ENCODE peak calls at places on chromosome 6, in six cellular contexts. E is cardiac muscle cell, T is ovary, Y is osteoblast, Q is body of pancreas, V is GM23338. L is an unnamed sample.

GRCh38 chr6:137269347-137269746 is 50.2 kb upstream of the IFNGR1 start:
- DNase-seq in E (no peak), T (no peak), Y (no peak), Q (no peak), V (no peak), L (no peak)

GRCh38 chr6:93036835-93037234 is 382.5 kb downstream of the EPHA7 start:
- DNase-seq in E (peak), T (no peak), Y (no peak), Q (no peak), V (peak), L (no peak)

GRCh38 chr6:84522135-84522535 is 242.3 kb downstream of the TBX18 start:
- DNase-seq in E (peak), T (no peak), Y (peak), Q (no peak), V (no peak), L (peak)

GRCh38 chr6:150830409-150831165 is 34.9 kb upstream of the MTHFD1L start:
- DNase-seq in E (no peak), T (no peak), Y (peak), Q (no peak), V (no peak), L (no peak)

GRCh38 chr6:53793318-53793975 is 1.4 kb upstream of the LRRC1 start:
- DNase-seq in E (peak), T (peak), Y (peak), Q (peak), V (peak), L (no peak)

GRCh38 chr6:105428342-105428957 is 25.6 kb upstream of the PREP start:
- DNase-seq in E (peak), T (no peak), Y (no peak), Q (no peak), V (no peak), L (no peak)

GRCh38 chr6:17281497-17282481 is 628 bp downstream of the RBM24 start:
- DNase-seq in E (peak), T (peak), Y (no peak), Q (peak), V (peak), L (peak)

GRCh38 chr6:104187616-104188015 is 672.1 kb downstream of the HACE1 start:
- DNase-seq in E (no peak), T (no peak), Y (no peak), Q (no peak), V (peak), L (no peak)

GRCh38 chr6:73258721-73259120 is 4.3 kb downstream of the KHDC1 start:
- DNase-seq in E (no peak), T (no peak), Y (peak), Q (no peak), V (peak), L (no peak)

GRCh38 chr6:137661601-137662000 is 167.4 kb upstream of the OLIG3 start:
- DNase-seq in E (peak), T (no peak), Y (no peak), Q (no peak), V (peak), L (no peak)

GRCh38 chr6:138538390-138539031 is 39.2 kb upstream of the NHSL1 start:
- DNase-seq in E (peak), T (no peak), Y (no peak), Q (no peak), V (no peak), L (no peak)

GRCh38 chr6:43769526-43770416 is at the start of gene VEGFA:
- DNase-seq in E (peak), T (peak), Y (peak), Q (peak), V (peak), L (peak)

GRCh38 chr6:43768983-43769525 is 957 bp upstream of the VEGFA start:
- DNase-seq in E (peak), T (peak), Y (peak), Q (peak), V (no peak), L (peak)

GRCh38 chr6:43771210-43771857 is 1.3 kb downstream of the VEGFA start:
- DNase-seq in E (peak), T (peak), Y (peak), Q (peak), V (peak), L (peak)

GRCh38 chr6:43771858-43772570 is 2.0 kb downstream of the VEGFA start:
- DNase-seq in E (peak), T (no peak), Y (peak), Q (peak), V (peak), L (peak)

DNA sequence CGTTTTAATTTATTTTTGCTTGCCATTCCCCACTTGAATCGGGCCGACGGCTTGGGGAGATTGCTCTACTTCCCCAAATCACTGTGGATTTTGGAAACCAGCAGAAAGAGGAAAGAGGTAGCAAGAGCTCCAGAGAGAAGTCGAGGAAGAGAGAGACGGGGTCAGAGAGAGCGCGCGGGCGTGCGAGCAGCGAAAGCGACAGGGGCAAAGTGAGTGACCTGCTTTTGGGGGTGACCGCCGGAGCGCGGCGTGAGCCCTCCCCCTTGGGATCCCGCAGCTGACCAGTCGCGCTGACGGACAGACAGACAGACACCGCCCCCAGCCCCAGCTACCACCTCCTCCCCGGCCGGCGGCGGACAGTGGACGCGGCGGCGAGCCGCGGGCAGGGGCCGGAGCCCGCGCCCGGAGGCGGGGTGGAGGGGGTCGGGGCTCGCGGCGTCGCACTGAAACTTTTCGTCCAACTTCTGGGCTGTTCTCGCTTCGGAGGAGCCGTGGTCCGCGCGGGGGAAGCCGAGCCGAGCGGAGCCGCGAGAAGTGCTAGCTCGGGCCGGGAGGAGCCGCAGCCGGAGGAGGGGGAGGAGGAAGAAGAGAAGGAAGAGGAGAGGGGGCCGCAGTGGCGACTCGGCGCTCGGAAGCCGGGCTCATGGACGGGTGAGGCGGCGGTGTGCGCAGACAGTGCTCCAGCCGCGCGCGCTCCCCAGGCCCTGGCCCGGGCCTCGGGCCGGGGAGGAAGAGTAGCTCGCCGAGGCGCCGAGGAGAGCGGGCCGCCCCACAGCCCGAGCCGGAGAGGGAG is 602 bp downstream of the VEGFA start:
- DNase-seq in E (peak), T (peak), Y (peak), Q (peak), V (peak), L (peak)
- H3K27ac ChIP-seq in E (peak), T (peak), Y (peak), Q (peak), V (peak), L (peak)

DNA sequence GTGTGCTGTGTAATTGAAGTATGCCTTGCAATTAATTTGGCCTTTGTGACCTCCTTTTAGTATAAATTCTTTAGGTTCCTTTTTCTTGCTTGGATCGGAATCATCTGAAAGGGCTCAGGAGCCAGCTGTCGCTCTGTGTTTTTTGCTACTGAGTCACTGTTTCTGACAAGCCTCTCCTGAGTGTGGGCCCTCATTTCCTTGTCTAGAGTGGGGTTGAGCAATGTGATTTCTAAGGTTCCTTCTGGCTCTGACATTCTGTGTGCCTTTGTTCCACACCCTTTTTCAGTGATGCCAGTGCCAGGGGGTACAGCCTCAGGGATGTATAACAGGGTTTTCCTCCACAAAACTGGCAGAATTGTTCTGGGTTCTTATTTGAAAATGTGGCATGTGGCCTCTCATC is 26.5 kb downstream of the DAAM2 start:
- DNase-seq in E (no peak), T (no peak), Y (no peak), Q (no peak), V (no peak), L (peak)
- H3K27ac ChIP-seq in E (no peak), T (no peak), Y (peak), Q (no peak), V (no peak), L (peak)

DNA sequence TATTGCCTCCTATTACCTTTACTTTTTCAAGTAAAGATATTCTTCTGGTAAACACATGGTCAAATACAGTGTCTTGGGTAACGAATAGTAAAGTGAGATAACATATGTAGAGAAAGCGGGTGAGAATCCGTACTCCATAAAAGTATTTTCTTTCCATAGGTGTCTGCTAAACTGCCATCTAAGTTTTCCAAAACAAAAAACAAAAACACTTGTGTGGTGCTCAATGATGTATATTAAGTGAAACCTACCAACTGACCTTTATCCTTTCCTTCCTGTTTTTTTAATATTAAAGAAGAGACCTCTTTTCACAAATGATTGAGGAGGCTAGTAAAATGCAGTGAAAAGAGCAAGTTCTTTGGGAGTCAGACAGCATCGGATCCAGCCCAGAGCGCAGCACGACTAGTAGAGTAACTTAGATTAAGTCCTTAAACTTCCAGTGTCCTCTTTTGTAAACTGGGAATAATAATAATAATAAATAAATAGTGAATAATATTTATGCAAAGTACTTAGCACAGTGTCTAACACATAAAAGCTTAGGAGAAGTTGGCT is 437 bp upstream of the CDKAL1 start:
- DNase-seq in E (no peak), T (no peak), Y (no peak), Q (no peak), V (peak), L (no peak)
- H3K27ac ChIP-seq in E (peak), T (no peak), Y (peak), Q (peak), V (peak), L (peak)

GRCh38 chr6:155089746-155090145 is 94.6 kb downstream of the TIAM2 start:
- DNase-seq in E (no peak), T (no peak), Y (no peak), Q (no peak), V (no peak), L (no peak)

GRCh38 chr6:155084431-155085123 is 89.5 kb downstream of the TIAM2 start:
- DNase-seq in E (no peak), T (no peak), Y (no peak), Q (no peak), V (no peak), L (no peak)

GRCh38 chr6:155088856-155089255 is 93.7 kb downstream of the TIAM2 start:
- DNase-seq in E (no peak), T (no peak), Y (no peak), Q (no peak), V (no peak), L (no peak)

GRCh38 chr6:155090166-155090565 is 95.1 kb downstream of the TIAM2 start:
- DNase-seq in E (no peak), T (no peak), Y (no peak), Q (no peak), V (no peak), L (no peak)

GRCh38 chr6:155085582-155086253 is 90.6 kb downstream of the TIAM2 start:
- DNase-seq in E (no peak), T (no peak), Y (no peak), Q (peak), V (no peak), L (no peak)
- H3K27ac ChIP-seq in E (no peak), T (no peak), Y (no peak), Q (peak), V (no peak), L (no peak)

GRCh38 chr6:148987982-148988381 is 241.2 kb downstream of the UST start:
- DNase-seq in E (no peak), T (no peak), Y (no peak), Q (no peak), V (no peak), L (no peak)
- H3K27ac ChIP-seq in E (no peak), T (no peak), Y (no peak), Q (no peak), V (no peak), L (no peak)

GRCh38 chr6:106767271-106767670 is 137.9 kb downstream of the QRSL1 start:
- DNase-seq in E (no peak), T (no peak), Y (no peak), Q (no peak), V (no peak), L (no peak)
- H3K27ac ChIP-seq in E (no peak), T (no peak), Y (no peak), Q (peak), V (no peak), L (no peak)

GRCh38 chr6:158415666-158416065 is 103.4 kb downstream of the TULP4 start:
- DNase-seq in E (peak), T (no peak), Y (no peak), Q (no peak), V (no peak), L (no peak)
- H3K27ac ChIP-seq in E (no peak), T (no peak), Y (no peak), Q (no peak), V (no peak), L (no peak)

DNA sequence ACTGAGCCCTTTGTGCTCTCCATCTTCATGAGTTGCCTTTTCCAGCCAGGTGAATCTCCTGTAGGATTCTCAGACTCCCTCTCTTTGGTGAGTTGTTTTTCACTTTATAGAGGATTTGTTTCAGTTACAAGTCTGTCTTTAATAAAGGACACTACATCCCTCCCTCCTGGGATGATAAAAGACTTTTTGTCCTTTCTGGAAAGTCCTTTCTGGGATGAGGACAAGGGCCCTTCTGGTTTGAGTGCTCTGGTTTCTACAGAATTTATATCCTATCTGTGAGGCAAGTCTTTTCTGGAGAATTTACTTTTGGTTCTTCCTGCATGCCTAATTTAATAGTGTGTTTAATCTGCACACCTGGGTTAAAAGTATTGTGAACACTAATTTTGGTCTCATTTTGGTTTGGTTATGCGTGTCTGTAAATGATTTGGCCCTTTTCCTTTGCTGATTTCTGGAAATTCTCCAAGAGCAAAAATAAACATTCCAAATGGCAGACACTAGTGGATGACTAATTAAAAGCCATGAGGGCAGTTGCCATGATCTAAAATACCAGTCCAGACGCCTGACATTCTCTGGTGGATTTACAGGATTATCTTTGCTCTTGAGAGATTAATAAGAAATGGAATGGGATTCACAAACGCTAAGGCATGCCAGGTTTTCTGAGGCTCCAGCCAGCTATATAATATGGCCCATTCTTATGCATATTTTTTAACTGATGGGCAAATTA is 44.8 kb downstream of the TCP11 start:
- DNase-seq in E (peak), T (no peak), Y (peak), Q (no peak), V (no peak), L (no peak)
- H3K27ac ChIP-seq in E (peak), T (no peak), Y (peak), Q (no peak), V (no peak), L (peak)

L was measured in tibial artery.